ENCODE peak calls at places on chromosome 20, in ten cellular contexts. G is OCI-LY7; U is K562; I is heart left ventricle; Y is PC-3; A is A549; B is small intestine; W is fibroblast of lung; T is CD8-positive, alpha-beta T cell; H is CD4-positive, CD25-positive, alpha-beta regulatory T cell. O is an unnamed sample.

GRCh38 chr20:51237790-51238189 is 214.9 kb upstream of the KCNG1 start:
- DNase-seq in G (no peak), U (no peak), I (peak; percentile 14), Y (no peak), A (no peak), B (no peak), W (no peak), T (no peak), H (no peak), O (no peak)

GRCh38 chr20:38723069-38723981 is 961 bp upstream of the SLC32A1 start:
- DNase-seq in G (no peak), U (no peak), I (no peak), Y (no peak), A (no peak), B (no peak), W (peak; percentile 23), T (no peak), H (no peak), O (no peak)

GRCh38 chr20:669573-669972 is 6.0 kb downstream of the SCRT2 start:
- DNase-seq in G (no peak), U (no peak), I (no peak), Y (no peak), A (no peak), B (no peak), W (no peak), T (no peak), H (no peak), O (peak; percentile 57)

GRCh38 chr20:3687655-3688054 is 5.8 kb upstream of the ADAM33 start:
- DNase-seq in G (no peak), U (peak; percentile 59), I (no peak), Y (peak; percentile 35), A (peak; percentile 67), B (peak; percentile 54), W (peak; percentile 72), T (no peak), H (no peak), O (no peak)

GRCh38 chr20:25230177-25230831 is 17.6 kb upstream of the PYGB start:
- DNase-seq in G (no peak), U (no peak), I (no peak), Y (no peak), A (no peak), B (no peak), W (no peak), T (no peak), H (no peak), O (peak; percentile 60)

GRCh38 chr20:50242863-50243609 is 52.4 kb downstream of the CEBPB start:
- DNase-seq in G (no peak), U (no peak), I (no peak), Y (peak; percentile 94), A (no peak), B (peak; percentile 49), W (no peak), T (no peak), H (no peak), O (no peak)

GRCh38 chr20:36447101-36447500 is 94.2 kb upstream of the MYL9 start:
- DNase-seq in G (no peak), U (no peak), I (no peak), Y (peak; percentile 48), A (no peak), B (no peak), W (no peak), T (no peak), H (no peak), O (no peak)

GRCh38 chr20:10910535-10911239 is 236.9 kb upstream of the JAG1 start:
- DNase-seq in G (no peak), U (no peak), I (peak; percentile 46), Y (no peak), A (no peak), B (no peak), W (peak; percentile 55), T (no peak), H (no peak), O (no peak)

GRCh38 chr20:60046011-60046413 is 87.8 kb downstream of the CDH26 start:
- DNase-seq in G (no peak), U (no peak), I (no peak), Y (no peak), A (no peak), B (no peak), W (peak; percentile 31), T (no peak), H (no peak), O (no peak)

GRCh38 chr20:23156842-23157423 is 70.8 kb upstream of the CD93 start:
- DNase-seq in G (no peak), U (peak; percentile 11), I (no peak), Y (no peak), A (no peak), B (no peak), W (no peak), T (no peak), H (no peak), O (no peak)
- H3K4me1 ChIP-seq in G (no peaks in the 10 kb centered on the region), U (peaks cover 52% of the 10 kb centered on the region), I (peaks cover 33% of the 10 kb centered on the region), Y (peaks cover 39% of the 10 kb centered on the region), A (peaks cover 32% of the 10 kb centered on the region), B (peaks cover 5% of the 10 kb centered on the region), W (peaks cover 28% of the 10 kb centered on the region), T (no peaks in the 10 kb centered on the region), H (peaks cover 6% of the 10 kb centered on the region), O (peaks cover 96% of the 10 kb centered on the region)

GRCh38 chr20:2103454-2104153 is 2.0 kb downstream of the STK35 start:
- DNase-seq in G (peak; percentile 41), U (no peak), I (no peak), Y (no peak), A (no peak), B (no peak), W (peak; percentile 15), T (no peak), H (no peak), O (no peak)
- H3K27ac ChIP-seq in G (peak overlapping the region; percentile 85), U (peak overlapping the region; percentile 100), I (peak overlapping the region; percentile 99), Y (peak overlapping the region; percentile 88), A (peak overlapping the region; percentile 98), B (peak overlapping the region; percentile 99), W (peak overlapping the region; percentile 99), T (peak overlapping the region; percentile 98), H (peak overlapping the region; percentile 98), O (peak overlapping the region; percentile 97)

GRCh38 chr20:62182469-62183425 is at the start of gene MTG2:
- DNase-seq in G (peak; percentile 98), U (peak; percentile 98), I (peak; percentile 95), Y (peak; percentile 98), A (peak; percentile 99), B (peak; percentile 98), W (peak; percentile 94), T (peak; percentile 85), H (peak; percentile 93), O (peak; percentile 98)

GRCh38 chr20:62183426-62184142 is 756 bp downstream of the MTG2 start:
- DNase-seq in G (no peak), U (peak; percentile 29), I (no peak), Y (no peak), A (peak; percentile 25), B (no peak), W (no peak), T (no peak), H (no peak), O (peak; percentile 44)

GRCh38 chr20:62179162-62179504 is 3.7 kb upstream of the MTG2 start:
- DNase-seq in G (no peak), U (no peak), I (no peak), Y (no peak), A (no peak), B (no peak), W (no peak), T (no peak), H (no peak), O (peak; percentile 48)

GRCh38 chr20:62178316-62179161 is 4.3 kb upstream of the MTG2 start:
- DNase-seq in G (no peak), U (no peak), I (no peak), Y (no peak), A (no peak), B (no peak), W (no peak), T (no peak), H (no peak), O (peak; percentile 67)

DNA sequence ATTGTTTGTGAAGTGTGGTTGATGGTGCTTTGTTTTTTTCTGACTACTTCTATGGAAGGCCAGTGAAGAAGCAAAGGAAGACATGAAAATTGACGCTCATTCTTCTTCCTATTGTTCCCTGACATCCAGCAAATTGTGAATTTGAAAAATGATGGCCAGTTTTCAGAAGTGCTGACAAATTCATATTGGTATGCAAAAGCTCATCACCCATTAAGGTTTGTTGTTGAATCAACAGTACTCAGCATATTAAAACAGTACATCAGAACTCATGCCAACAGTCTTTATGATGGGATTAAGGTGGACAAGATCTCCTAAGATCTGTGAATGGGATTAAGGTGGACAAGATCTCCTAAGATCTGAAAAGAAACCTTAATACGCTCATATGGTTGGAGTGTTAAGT is 1.0 kb upstream of the MTG2 start:
- DNase-seq in G (no peak), U (no peak), I (no peak), Y (no peak), A (no peak), B (no peak), W (no peak), T (no peak), H (no peak), O (no peak)
- H3K4me3 ChIP-seq in G (peak overlapping the region; percentile 91), U (peak overlapping the region; percentile 98), I (peak overlapping the region; percentile 77), Y (peak overlapping the region; percentile 98), A (peak overlapping the region; percentile 64), B (no peak overlapping the region), W (peak overlapping the region; percentile 77), T (peak overlapping the region; percentile 89), H (peak overlapping the region; percentile 87), O (no peak overlapping the region)

GRCh38 chr20:32478576-32478975 is 106.6 kb downstream of the NOL4L start:
- DNase-seq in G (no peak), U (no peak), I (no peak), Y (no peak), A (no peak), B (no peak), W (no peak), T (no peak), H (no peak), O (peak; percentile 34)
- H3K4me1 ChIP-seq in G (peaks cover 7% of the 10 kb centered on the region), U (peaks cover 70% of the 10 kb centered on the region), I (peaks cover 29% of the 10 kb centered on the region), Y (peaks cover 22% of the 10 kb centered on the region), A (peaks cover 54% of the 10 kb centered on the region), B (peaks cover 33% of the 10 kb centered on the region), W (peaks cover 20% of the 10 kb centered on the region), T (peaks cover 68% of the 10 kb centered on the region), H (peaks cover 33% of the 10 kb centered on the region), O (peaks cover 91% of the 10 kb centered on the region)

DNA sequence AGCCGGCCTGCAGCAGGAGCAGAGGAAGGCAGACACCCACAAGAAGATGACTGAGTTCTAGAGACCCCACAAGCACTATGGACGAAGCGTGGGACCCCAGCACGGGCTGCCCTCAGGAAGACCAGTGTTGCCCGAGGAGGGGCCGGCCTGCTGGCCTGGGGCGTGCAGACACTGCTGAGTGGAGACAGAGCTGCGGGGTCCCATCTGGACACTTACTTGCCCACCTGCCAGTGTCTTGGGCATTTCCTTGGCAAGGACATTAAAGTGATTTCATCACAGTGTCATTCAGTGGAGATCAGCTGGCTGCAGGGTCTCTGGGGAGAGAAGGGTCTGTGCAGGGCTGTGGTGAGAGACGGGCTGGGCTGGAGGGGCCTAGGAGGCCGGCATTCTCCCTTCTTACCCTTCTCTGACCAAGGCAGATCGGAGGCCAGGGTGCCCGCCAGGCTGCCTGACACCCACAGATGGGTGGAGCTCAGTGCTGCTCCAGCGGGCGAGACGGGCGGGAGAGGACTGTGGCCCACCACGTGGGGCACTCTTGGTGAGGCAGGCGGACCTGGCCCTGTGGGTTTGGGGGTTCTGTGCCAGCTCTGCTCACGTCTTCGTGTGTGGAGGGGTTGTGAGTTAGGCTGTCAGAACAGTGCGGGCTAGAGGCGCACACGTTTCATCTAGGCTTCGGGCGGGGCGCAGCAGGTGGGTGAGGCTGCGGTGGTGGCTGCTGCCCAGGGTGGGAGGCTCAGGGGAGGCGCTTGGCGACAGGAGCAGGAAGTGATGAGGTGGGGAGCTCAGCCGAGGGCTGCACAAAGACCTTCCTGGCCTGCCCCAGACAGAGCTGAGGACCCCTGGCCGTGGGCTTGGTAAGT is at the start of gene LIME1:
- DNase-seq in G (peak; percentile 83), U (peak; percentile 8), I (peak; percentile 26), Y (no peak), A (no peak), B (peak; percentile 47), W (no peak), T (peak; percentile 71), H (peak; percentile 73), O (peak; percentile 92)
- H3K27ac ChIP-seq in G (peak within 1 kb of the TSS; percentile 89), U (no peak within 1 kb of the TSS), I (no peak within 1 kb of the TSS), Y (no peak within 1 kb of the TSS), A (no peak within 1 kb of the TSS), B (no peak within 1 kb of the TSS), W (no peak within 1 kb of the TSS), T (peak within 1 kb of the TSS; percentile 70), H (peak within 1 kb of the TSS; percentile 82), O (peak within 1 kb of the TSS; percentile 87)